ENCODE peak calls at places on chromosomes 4 and X, in seven cellular contexts. E is fibroblast of lung, R is GM12878, I is astrocyte, Y is PC-3, B is MM.1S, G is HCT116. F is an unnamed sample.

GRCh38 chr4:86155766-86156165 is 204.1 kb downstream of the MAPK10 start:
- DNase-seq in E (no peak), R (no peak), I (no peak), Y (peak), B (no peak), G (no peak), F (no peak)

GRCh38 chr4:185597532-185598188 is 62.4 kb upstream of the PDLIM3 start:
- DNase-seq in E (peak), R (peak), I (peak), Y (peak), B (peak), G (peak), F (peak)

GRCh38 chr4:188158336-188158735 is 19.1 kb downstream of the TRIML1 start:
- DNase-seq in E (no peak), R (no peak), I (no peak), Y (no peak), B (no peak), G (no peak), F (no peak)

GRCh38 chr4:84855774-84856173 is 110.7 kb downstream of the WDFY3 start:
- DNase-seq in E (peak), R (no peak), I (peak), Y (no peak), B (no peak), G (no peak), F (no peak)

GRCh38 chr4:129344058-129344457 is 248.1 kb downstream of the C4orf33 start:
- DNase-seq in E (peak), R (no peak), I (no peak), Y (peak), B (peak), G (peak), F (no peak)

GRCh38 chrX:136106920-136107534 is 40.3 kb upstream of the FHL1 start:
- DNase-seq in E (no peak), R (no peak), I (no peak), Y (no peak), B (no peak), G (no peak), F (no peak)

GRCh38 chr4:112234952-112235609 is 3.5 kb downstream of the AP1AR start:
- DNase-seq in E (peak), R (peak), I (peak), Y (peak), B (peak), G (peak), F (peak)

GRCh38 chr4:75819121-75819520 is 83.1 kb downstream of the PPEF2 start:
- DNase-seq in E (no peak), R (no peak), I (no peak), Y (no peak), B (no peak), G (no peak), F (no peak)

GRCh38 chr4:29453421-29453820 is 1266.7 kb upstream of the PCDH7 start:
- DNase-seq in E (no peak), R (no peak), I (no peak), Y (no peak), B (no peak), G (no peak), F (no peak)

GRCh38 chr4:35500812-35501211 is 743.5 kb downstream of the ARAP2 start:
- DNase-seq in E (no peak), R (peak), I (no peak), Y (no peak), B (peak), G (no peak), F (no peak)

GRCh38 chr4:89356086-89356485 is 48.5 kb upstream of the GPRIN3 start:
- DNase-seq in E (peak), R (no peak), I (peak), Y (no peak), B (no peak), G (no peak), F (no peak)

GRCh38 chr4:77146426-77147399 is 10.3 kb upstream of the CCNG2 start:
- DNase-seq in E (peak), R (no peak), I (peak), Y (peak), B (peak), G (no peak), F (no peak)

GRCh38 chrX:153643431-153644351 is 3.3 kb upstream of the DUSP9 start:
- DNase-seq in E (no peak), R (no peak), I (no peak), Y (peak), B (no peak), G (no peak), F (no peak)

GRCh38 chr4:39044947-39045734 is 12.9 kb upstream of the TMEM156 start:
- DNase-seq in E (no peak), R (no peak), I (no peak), Y (no peak), B (no peak), G (no peak), F (no peak)

GRCh38 chr4:148061139-148061476 is 329.2 kb downstream of the ARHGAP10 start:
- DNase-seq in E (no peak), R (no peak), I (no peak), Y (no peak), B (no peak), G (no peak), F (no peak)

GRCh38 chr4:56723201-56723605 is 42.1 kb upstream of the HOPX start:
- DNase-seq in E (no peak), R (no peak), I (no peak), Y (peak), B (no peak), G (no peak), F (no peak)

GRCh38 chrX:138128025-138128671 is 562.2 kb downstream of the ZIC3 start:
- DNase-seq in E (peak), R (no peak), I (peak), Y (peak), B (peak), G (peak), F (peak)

GRCh38 chr4:112982677-112983076 is 66.8 kb upstream of the ANK2 start:
- DNase-seq in E (no peak), R (no peak), I (no peak), Y (no peak), B (no peak), G (no peak), F (no peak)

GRCh38 chr4:1400861-1401408 is 5.3 kb downstream of the NKX1-1 start:
- DNase-seq in E (no peak), R (no peak), I (no peak), Y (no peak), B (no peak), G (no peak), F (no peak)

DNA sequence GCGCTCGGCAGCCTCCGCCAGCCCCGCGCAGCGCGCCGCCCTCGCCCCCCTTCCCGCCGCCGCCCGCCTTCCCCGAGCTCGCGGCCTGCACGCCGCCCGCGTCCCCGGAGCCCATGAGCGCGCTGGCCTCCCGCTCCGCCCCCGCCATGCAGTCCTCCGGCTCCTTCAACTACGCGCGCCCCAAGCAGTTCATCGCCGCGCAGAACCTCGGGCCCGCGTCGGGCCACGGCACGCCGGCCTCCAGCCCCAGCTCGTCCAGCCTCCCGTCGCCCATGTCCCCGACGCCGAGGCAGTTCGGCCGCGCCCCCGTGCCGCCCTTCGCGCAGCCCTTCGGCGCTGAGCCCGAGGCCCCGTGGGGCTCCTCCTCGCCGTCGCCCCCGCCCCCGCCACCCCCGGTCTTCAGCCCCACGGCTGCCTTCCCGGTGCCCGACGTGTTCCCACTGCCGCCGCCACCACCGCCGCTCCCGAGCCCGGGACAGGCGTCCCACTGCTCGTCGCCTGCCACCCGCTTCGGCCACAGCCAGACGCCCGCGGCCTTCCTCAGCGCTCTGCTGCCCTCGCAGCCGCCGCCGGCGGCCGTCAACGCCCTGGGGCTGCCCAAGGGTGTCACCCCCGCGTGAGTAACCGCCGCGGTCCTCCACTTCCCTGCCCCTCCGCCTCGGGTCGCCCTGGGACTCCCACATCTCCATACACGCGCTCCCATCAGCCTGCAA is 132.1 kb downstream of the CBR4 start:
- DNase-seq in E (no peak), R (no peak), I (no peak), Y (no peak), B (no peak), G (no peak), F (no peak)
- H3K9ac ChIP-seq in E (peak), R (no peak), I (peak), Y (no peak), B (no peak), G (no peak), F (no peak)

GRCh38 chr4:74364649-74365491 is at the start of gene EREG:
- DNase-seq in E (peak), R (no peak), I (peak), Y (no peak), B (no peak), G (peak), F (no peak)
- TF ChIP-seq EZH2 in E (no peak), R (no peak), I (no peak), Y (no peak), B (no peak), G (no peak), F (no peak)

DNA sequence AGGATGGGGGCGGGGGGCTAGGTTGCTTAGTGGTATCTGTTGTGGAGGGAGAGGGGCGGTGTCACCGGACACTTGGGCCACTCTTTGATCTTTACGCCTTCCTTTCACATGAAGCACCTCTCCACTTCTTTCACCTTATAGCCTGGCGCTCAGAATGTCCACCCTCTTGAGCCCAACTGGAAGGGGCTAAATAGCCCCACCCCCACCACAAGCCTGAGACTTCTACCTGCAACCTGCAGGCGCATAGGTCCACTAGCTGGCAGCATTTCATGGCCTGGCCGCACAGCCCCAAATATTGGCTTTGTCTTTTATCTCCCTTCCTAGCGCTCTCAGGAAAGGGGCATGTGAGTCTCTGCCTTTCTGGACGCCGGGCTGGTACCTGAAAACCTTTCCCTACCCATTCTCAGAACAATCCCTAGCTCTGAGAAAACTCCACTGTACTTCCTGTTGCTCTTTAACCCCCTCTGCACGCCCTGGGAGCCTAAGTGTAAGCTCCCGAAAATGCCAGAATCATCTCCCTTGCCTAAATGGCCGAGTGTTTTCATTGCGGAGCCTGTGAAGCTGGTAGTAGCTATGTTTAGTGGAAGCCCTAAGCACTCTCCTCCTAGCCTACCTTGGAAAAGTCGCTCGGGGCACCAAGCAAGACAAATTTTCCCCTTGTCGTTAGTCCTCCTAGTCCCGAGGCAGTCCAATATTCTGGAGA is 1.2 kb upstream of the TRPC5 start:
- DNase-seq in E (no peak), R (no peak), I (no peak), Y (no peak), B (no peak), G (no peak), F (no peak)
- H3K9ac ChIP-seq in E (no peak), R (no peak), I (no peak), Y (no peak), B (no peak), G (no peak), F (no peak)

GRCh38 chr4:41258783-41259182 is 2.1 kb downstream of the UCHL1 start:
- DNase-seq in E (peak), R (no peak), I (peak), Y (peak), B (peak), G (peak), F (peak)

GRCh38 chr4:41257901-41258300 is 1.2 kb downstream of the UCHL1 start:
- DNase-seq in E (no peak), R (no peak), I (no peak), Y (no peak), B (no peak), G (no peak), F (no peak)

GRCh38 chr4:41256131-41256739 is 493 bp upstream of the UCHL1 start:
- DNase-seq in E (peak), R (no peak), I (peak), Y (no peak), B (no peak), G (no peak), F (peak)

GRCh38 chr4:41257257-41257900 is 651 bp downstream of the UCHL1 start:
- DNase-seq in E (peak), R (no peak), I (peak), Y (no peak), B (peak), G (no peak), F (no peak)

DNA sequence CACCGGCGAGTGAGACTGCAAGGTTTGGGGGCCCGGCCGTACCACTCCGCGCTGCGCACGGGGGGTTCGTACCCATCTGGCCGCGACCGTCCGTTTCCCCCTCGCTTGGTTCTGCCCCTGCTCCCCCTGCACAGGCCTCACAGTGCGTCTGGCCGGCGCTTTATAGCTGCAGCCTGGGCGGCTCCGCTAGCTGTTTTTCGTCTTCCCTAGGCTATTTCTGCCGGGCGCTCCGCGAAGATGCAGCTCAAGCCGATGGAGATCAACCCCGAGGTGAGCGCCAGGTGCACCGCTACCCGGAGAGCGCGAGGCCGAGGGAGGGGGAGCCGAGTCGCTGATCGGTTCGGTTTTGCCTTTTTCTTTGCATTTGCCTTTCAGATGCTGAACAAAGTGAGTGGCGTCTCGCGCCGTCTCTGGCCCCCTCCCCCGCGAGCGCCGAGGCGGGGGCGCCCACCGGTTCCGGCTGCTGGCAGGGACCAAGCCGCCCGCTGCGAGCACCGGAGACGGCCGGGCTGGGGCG is at the start of gene UCHL1:
- DNase-seq in E (peak), R (no peak), I (peak), Y (no peak), B (peak), G (no peak), F (peak)
- TF ChIP-seq EZH2 in E (no peak), R (no peak), I (peak), Y (no peak), B (no peak), G (no peak), F (no peak)